ENCODE peak calls at places on chromosomes 4 and X, in seven cellular contexts. One of them, this sample, is unnamed.

GRCh38 chrX:102155806-102156179 is at the start of gene BEX5:
- DNase-seq in caudate nucleus: peak; percentile 52
- DNase-seq in activated naive CD4-positive, alpha-beta T cell treated with anti-CD3 and anti-CD28 coated beads for 36 hours: peak; percentile 73
- DNase-seq in cardiac muscle cell: peak; percentile 80
- DNase-seq in spleen: peak; percentile 83
- DNase-seq in GM03348: peak; percentile 11
- DNase-seq in ovary: peak; percentile 65
- DNase-seq in this sample: peak; percentile 86

GRCh38 chrX:19625612-19626011 is 110.3 kb upstream of the MAP3K15 start:
- DNase-seq in cardiac muscle cell: no peak
- DNase-seq in activated naive CD4-positive, alpha-beta T cell treated with anti-CD3 and anti-CD28 coated beads for 36 hours: peak; percentile 68
- DNase-seq in ovary: no peak
- DNase-seq in GM03348: no peak
- DNase-seq in spleen: no peak
- DNase-seq in caudate nucleus: no peak
- DNase-seq in this sample: no peak

GRCh38 chr4:53281438-53281837 is 84.4 kb downstream of the SCFD2 start:
- DNase-seq in activated naive CD4-positive, alpha-beta T cell treated with anti-CD3 and anti-CD28 coated beads for 36 hours: no peak
- DNase-seq in GM03348: no peak
- DNase-seq in ovary: no peak
- DNase-seq in cardiac muscle cell: no peak
- DNase-seq in spleen: no peak
- DNase-seq in caudate nucleus: no peak
- DNase-seq in this sample: no peak

GRCh38 chr4:13543648-13544555 is at the start of gene NKX3-2:
- DNase-seq in cardiac muscle cell: peak; percentile 76
- DNase-seq in GM03348: peak; percentile 66
- DNase-seq in caudate nucleus: no peak
- DNase-seq in ovary: no peak
- DNase-seq in spleen: peak; percentile 76
- DNase-seq in activated naive CD4-positive, alpha-beta T cell treated with anti-CD3 and anti-CD28 coated beads for 36 hours: no peak
- DNase-seq in this sample: no peak

GRCh38 chr4:76447326-76447954 is 12.4 kb downstream of the SHROOM3 start:
- DNase-seq in cardiac muscle cell: no peak
- DNase-seq in GM03348: peak; percentile 21
- DNase-seq in ovary: no peak
- DNase-seq in spleen: no peak
- DNase-seq in activated naive CD4-positive, alpha-beta T cell treated with anti-CD3 and anti-CD28 coated beads for 36 hours: no peak
- DNase-seq in caudate nucleus: no peak
- DNase-seq in this sample: no peak

GRCh38 chrX:123685273-123685672 is 47.6 kb downstream of the THOC2 start:
- DNase-seq in activated naive CD4-positive, alpha-beta T cell treated with anti-CD3 and anti-CD28 coated beads for 36 hours: no peak
- DNase-seq in ovary: no peak
- DNase-seq in GM03348: no peak
- DNase-seq in cardiac muscle cell: no peak
- DNase-seq in caudate nucleus: no peak
- DNase-seq in spleen: no peak
- DNase-seq in this sample: no peak

GRCh38 chrX:154358829-154359228 is 15.6 kb downstream of the FLNA start:
- DNase-seq in ovary: no peak
- DNase-seq in GM03348: no peak
- DNase-seq in spleen: no peak
- DNase-seq in activated naive CD4-positive, alpha-beta T cell treated with anti-CD3 and anti-CD28 coated beads for 36 hours: no peak
- DNase-seq in cardiac muscle cell: no peak
- DNase-seq in caudate nucleus: no peak
- DNase-seq in this sample: no peak

GRCh38 chrX:1646009-1646408 is 31.1 kb downstream of the ASMT start:
- DNase-seq in GM03348: no peak
- DNase-seq in cardiac muscle cell: no peak
- DNase-seq in caudate nucleus: no peak
- DNase-seq in spleen: no peak
- DNase-seq in activated naive CD4-positive, alpha-beta T cell treated with anti-CD3 and anti-CD28 coated beads for 36 hours: no peak
- DNase-seq in ovary: no peak
- DNase-seq in this sample: no peak

GRCh38 chr4:153905231-153905630 is 116.3 kb upstream of the SFRP2 start:
- DNase-seq in spleen: no peak
- DNase-seq in cardiac muscle cell: peak; percentile 17
- DNase-seq in activated naive CD4-positive, alpha-beta T cell treated with anti-CD3 and anti-CD28 coated beads for 36 hours: no peak
- DNase-seq in caudate nucleus: no peak
- DNase-seq in ovary: no peak
- DNase-seq in GM03348: no peak
- DNase-seq in this sample: no peak

GRCh38 chr4:10117424-10118354 is 1.1 kb upstream of the WDR1 start:
- DNase-seq in ovary: peak; percentile 68
- DNase-seq in cardiac muscle cell: no peak
- DNase-seq in caudate nucleus: no peak
- DNase-seq in GM03348: no peak
- DNase-seq in spleen: no peak
- DNase-seq in activated naive CD4-positive, alpha-beta T cell treated with anti-CD3 and anti-CD28 coated beads for 36 hours: peak; percentile 74
- DNase-seq in this sample: peak; percentile 34

GRCh38 chrX:16487620-16488380 is 162.2 kb upstream of the S100G start:
- DNase-seq in caudate nucleus: no peak
- DNase-seq in activated naive CD4-positive, alpha-beta T cell treated with anti-CD3 and anti-CD28 coated beads for 36 hours: no peak
- DNase-seq in GM03348: no peak
- DNase-seq in ovary: no peak
- DNase-seq in cardiac muscle cell: no peak
- DNase-seq in spleen: no peak
- DNase-seq in this sample: no peak

GRCh38 chr4:61068745-61069144 is 131.4 kb upstream of the ADGRL3 start:
- DNase-seq in spleen: no peak
- DNase-seq in GM03348: no peak
- DNase-seq in cardiac muscle cell: no peak
- DNase-seq in caudate nucleus: no peak
- DNase-seq in ovary: no peak
- DNase-seq in activated naive CD4-positive, alpha-beta T cell treated with anti-CD3 and anti-CD28 coated beads for 36 hours: no peak
- DNase-seq in this sample: no peak

GRCh38 chrX:132692526-132692925 is 203.7 kb upstream of the MBNL3 start:
- DNase-seq in cardiac muscle cell: no peak
- DNase-seq in ovary: no peak
- DNase-seq in activated naive CD4-positive, alpha-beta T cell treated with anti-CD3 and anti-CD28 coated beads for 36 hours: no peak
- DNase-seq in spleen: no peak
- DNase-seq in GM03348: no peak
- DNase-seq in caudate nucleus: no peak
- DNase-seq in this sample: no peak

GRCh38 chrX:6238576-6238975 is 9.9 kb upstream of the NLGN4X start:
- DNase-seq in caudate nucleus: no peak
- DNase-seq in ovary: no peak
- DNase-seq in GM03348: no peak
- DNase-seq in spleen: no peak
- DNase-seq in cardiac muscle cell: no peak
- DNase-seq in activated naive CD4-positive, alpha-beta T cell treated with anti-CD3 and anti-CD28 coated beads for 36 hours: no peak
- DNase-seq in this sample: no peak

GRCh38 chr4:177229331-177229730 is 80.3 kb upstream of the NEIL3 start:
- DNase-seq in spleen: no peak
- DNase-seq in cardiac muscle cell: no peak
- DNase-seq in caudate nucleus: no peak
- DNase-seq in ovary: no peak
- DNase-seq in GM03348: no peak
- DNase-seq in activated naive CD4-positive, alpha-beta T cell treated with anti-CD3 and anti-CD28 coated beads for 36 hours: no peak
- DNase-seq in this sample: no peak

GRCh38 chrX:13258052-13258444 is 61.8 kb downstream of the ATXN3L start:
- DNase-seq in activated naive CD4-positive, alpha-beta T cell treated with anti-CD3 and anti-CD28 coated beads for 36 hours: no peak
- DNase-seq in ovary: no peak
- DNase-seq in spleen: no peak
- DNase-seq in GM03348: no peak
- DNase-seq in cardiac muscle cell: no peak
- DNase-seq in caudate nucleus: no peak
- DNase-seq in this sample: no peak

GRCh38 chr4:116839826-116840225 is 245.6 kb downstream of the TRAM1L1 start:
- DNase-seq in GM03348: no peak
- DNase-seq in caudate nucleus: no peak
- DNase-seq in cardiac muscle cell: no peak
- DNase-seq in ovary: no peak
- DNase-seq in activated naive CD4-positive, alpha-beta T cell treated with anti-CD3 and anti-CD28 coated beads for 36 hours: no peak
- DNase-seq in spleen: no peak
- DNase-seq in this sample: no peak

GRCh38 chr4:188879598-188879997 is 740.4 kb downstream of the TRIML1 start:
- DNase-seq in GM03348: no peak
- DNase-seq in cardiac muscle cell: no peak
- DNase-seq in activated naive CD4-positive, alpha-beta T cell treated with anti-CD3 and anti-CD28 coated beads for 36 hours: no peak
- DNase-seq in ovary: no peak
- DNase-seq in spleen: no peak
- DNase-seq in caudate nucleus: no peak
- DNase-seq in this sample: no peak

GRCh38 chrX:100695302-100695701 is 36.6 kb downstream of the SYTL4 start:
- DNase-seq in ovary: no peak
- DNase-seq in spleen: no peak
- DNase-seq in GM03348: no peak
- DNase-seq in activated naive CD4-positive, alpha-beta T cell treated with anti-CD3 and anti-CD28 coated beads for 36 hours: peak; percentile 45
- DNase-seq in cardiac muscle cell: no peak
- DNase-seq in caudate nucleus: no peak
- DNase-seq in this sample: no peak